ENCODE peak calls at places on chromosomes 16 and 17, in seven cellular contexts. T is K562, Z is GM20000, B is tibial nerve, R is Calu3, X is lower lobe of right lung, N is GM23338. L is an unnamed sample.

GRCh38 chr16:87675111-87675510 is 72.8 kb downstream of the JPH3 start:
- DNase-seq in N (peak), Z (no peak), X (no peak), T (no peak), R (no peak), B (no peak), L (no peak)

GRCh38 chr17:27318228-27318627 is 24.3 kb downstream of the WSB1 start:
- DNase-seq in X (no peak), B (no peak), R (no peak), N (no peak), Z (no peak), T (no peak), L (no peak)

GRCh38 chr16:79792952-79793351 is 192.4 kb upstream of the MAF start:
- DNase-seq in Z (no peak), T (no peak), B (no peak), N (no peak), R (no peak), X (no peak), L (no peak)

GRCh38 chr17:50203086-50203485 is 1.7 kb upstream of the COL1A1 start:
- DNase-seq in T (no peak), N (no peak), R (no peak), Z (no peak), B (no peak), X (no peak), L (no peak)

GRCh38 chr16:15041260-15042011 is 14.4 kb downstream of the NTAN1 start:
- DNase-seq in X (peak), Z (no peak), B (peak), T (peak), N (peak), R (no peak), L (no peak)

GRCh38 chr16:2003231-2003826 is 6.3 kb downstream of the ZNF598 start:
- DNase-seq in R (no peak), Z (no peak), B (no peak), X (no peak), T (no peak), N (no peak), L (no peak)

GRCh38 chr17:19728114-19728495 is 11.7 kb upstream of the SLC47A2 start:
- DNase-seq in Z (no peak), N (no peak), B (peak), R (peak), X (peak), T (no peak), L (no peak)

GRCh38 chr17:18043491-18043890 is 4.3 kb downstream of the GID4 start:
- DNase-seq in Z (no peak), N (peak), B (no peak), T (peak), X (no peak), R (no peak), L (no peak)

GRCh38 chr16:19135896-19136438 is 22.2 kb downstream of the ITPRIPL2 start:
- DNase-seq in N (no peak), R (peak), B (no peak), X (peak), T (peak), Z (no peak), L (no peak)

GRCh38 chr16:68893710-68894705 is 50.7 kb downstream of the TANGO6 start:
- DNase-seq in X (no peak), Z (no peak), R (no peak), B (no peak), T (no peak), N (peak), L (peak)

GRCh38 chr17:47705536-47706481 is 11.8 kb downstream of the TBKBP1 start:
- DNase-seq in T (no peak), X (peak), B (no peak), Z (peak), N (no peak), R (no peak), L (no peak)

GRCh38 chr17:499836-500543 is 147.4 kb upstream of the RPH3AL start:
- DNase-seq in N (peak), Z (no peak), T (no peak), X (peak), R (no peak), B (no peak), L (no peak)

GRCh38 chr17:43134774-43135453 is 9.8 kb upstream of the BRCA1 start:
- DNase-seq in B (no peak), N (peak), X (no peak), Z (no peak), R (no peak), T (no peak), L (no peak)

GRCh38 chr16:62620259-62620658 is 584.0 kb upstream of the CDH8 start:
- DNase-seq in T (no peak), R (no peak), Z (no peak), B (no peak), N (no peak), X (no peak), L (no peak)

GRCh38 chr16:57995721-57996405 is 4.6 kb downstream of the ZNF319 start:
- DNase-seq in X (no peak), Z (no peak), T (no peak), R (no peak), B (no peak), N (no peak), L (no peak)

GRCh38 chr17:68906638-68907037 is 48.6 kb downstream of the ABCA8 start:
- DNase-seq in T (peak), R (no peak), Z (no peak), B (no peak), N (peak), X (no peak), L (no peak)

GRCh38 chr16:61149709-61150108 is 886.5 kb downstream of the CDH8 start:
- DNase-seq in N (no peak), T (no peak), X (no peak), Z (no peak), R (no peak), B (no peak), L (no peak)

GRCh38 chr17:81113158-81113724 is 52.1 kb upstream of the PVALEF start:
- DNase-seq in N (no peak), T (no peak), R (no peak), Z (no peak), B (no peak), X (no peak), L (no peak)

GRCh38 chr16:67562526-67562917 is at the start of gene CTCF:
- DNase-seq in N (peak), X (peak), R (peak), T (peak), Z (peak), B (peak), L (peak)
- TF ChIP-seq CTCF in N (peak), X (peak), R (peak), T (peak), Z (peak), B (peak), L (peak)

GRCh38 chr17:4407851-4408250 is 25.9 kb upstream of the SPNS3 start:
- DNase-seq in Z (no peak), X (no peak), B (no peak), R (no peak), T (no peak), N (no peak), L (no peak)
- TF ChIP-seq CTCF in Z (no peak), X (no peak), B (no peak), R (no peak), T (no peak), N (no peak), L (no peak)

GRCh38 chr17:80081596-80081995 is 19.8 kb upstream of the GAA start:
- DNase-seq in N (no peak), Z (no peak), R (no peak), T (no peak), B (no peak), X (no peak), L (no peak)

GRCh38 chr17:80084773-80085172 is 16.6 kb upstream of the GAA start:
- DNase-seq in Z (no peak), N (no peak), B (no peak), R (no peak), T (no peak), X (no peak), L (no peak)

GRCh38 chr17:80080081-80080480 is 21.3 kb upstream of the GAA start:
- DNase-seq in Z (no peak), X (no peak), T (no peak), N (peak), B (no peak), R (no peak), L (no peak)

GRCh38 chr17:80083136-80083661 is 18.2 kb upstream of the GAA start:
- DNase-seq in X (no peak), B (no peak), T (no peak), Z (no peak), N (no peak), R (no peak), L (no peak)

DNA sequence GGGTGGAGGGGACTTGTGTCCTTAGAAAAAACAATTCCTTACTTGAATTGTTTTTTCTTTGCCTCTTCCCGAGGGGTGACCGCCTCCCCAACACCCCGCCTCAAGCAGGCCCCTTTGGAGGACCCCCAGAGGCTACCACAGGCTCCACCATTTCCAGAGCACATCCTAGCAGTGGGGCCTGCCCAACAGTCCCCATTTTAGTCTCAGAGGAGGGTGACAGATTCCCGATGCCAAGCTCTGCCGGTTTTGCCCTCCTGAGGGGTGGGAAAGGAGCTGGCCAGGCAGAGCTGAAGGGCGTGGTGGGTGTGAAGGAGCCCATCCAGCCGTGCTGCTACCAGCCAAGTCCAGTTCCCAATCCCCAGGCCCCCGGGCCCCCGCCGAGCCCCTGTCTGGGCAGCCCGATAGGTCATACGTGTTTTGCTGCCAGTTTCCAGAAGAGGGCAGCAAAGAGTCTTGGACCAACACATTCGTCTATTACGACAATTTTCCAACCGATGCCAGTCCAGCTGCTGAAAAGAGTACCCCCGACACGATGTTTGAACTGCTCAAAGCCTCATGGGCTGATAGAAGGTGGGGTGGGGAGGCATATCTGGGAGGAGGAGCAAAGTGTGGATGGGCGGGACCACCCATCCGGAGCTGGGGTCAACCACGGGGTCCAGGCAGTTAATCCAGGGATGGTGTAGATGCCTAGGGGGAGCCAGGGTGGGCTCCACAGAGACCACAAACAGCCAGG is 18.8 kb upstream of the GAA start:
- DNase-seq in Z (peak), R (peak), X (no peak), N (peak), T (peak), B (peak), L (peak)
- TF ChIP-seq CTCF in Z (peak), R (peak), X (peak), N (peak), T (peak), B (peak), L (peak)

GRCh38 chr16:50607970-50608557 is 59.9 kb downstream of the NKD1 start:
- DNase-seq in R (no peak), T (no peak), Z (no peak), N (no peak), B (no peak), X (no peak), L (no peak)
- TF ChIP-seq CTCF in R (no peak), T (no peak), Z (no peak), N (no peak), B (no peak), X (no peak), L (no peak)

DNA sequence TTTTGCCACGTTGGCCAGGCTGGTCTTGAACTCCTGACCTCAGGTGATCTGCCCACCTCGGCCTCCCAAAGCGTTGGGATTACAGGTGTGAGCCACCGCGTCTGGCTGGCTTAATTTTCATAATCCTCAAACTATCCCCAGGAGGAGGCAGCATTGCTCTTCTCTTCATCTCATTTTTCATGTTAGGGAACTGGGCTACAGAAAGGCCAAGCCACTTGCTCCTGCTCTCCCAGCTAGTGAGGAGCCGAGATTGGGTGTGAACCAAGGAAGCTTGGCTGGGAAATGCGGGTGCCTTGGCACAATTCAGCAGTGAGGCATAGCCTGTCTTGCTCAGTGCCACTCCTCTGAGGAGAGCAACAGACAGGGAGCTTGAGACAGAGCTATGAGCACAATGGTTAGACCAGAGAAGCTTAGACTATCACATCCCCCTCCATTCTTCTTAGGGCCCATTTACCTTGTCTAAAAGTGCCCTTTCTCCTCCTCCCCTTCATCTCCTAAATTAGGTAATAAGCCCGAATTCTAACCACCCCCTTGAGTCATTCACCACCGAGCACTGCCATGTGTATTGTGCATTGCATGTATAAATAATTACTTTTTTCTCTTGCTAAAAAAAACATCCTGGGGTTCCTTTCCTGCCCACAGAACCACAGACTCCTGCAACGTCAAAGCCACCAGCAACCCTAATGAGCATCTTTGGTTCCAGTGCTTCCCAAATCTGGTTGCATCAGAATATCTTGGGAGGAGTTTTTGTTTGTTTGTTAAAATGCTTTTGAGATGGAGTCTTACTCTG is 20.0 kb upstream of the KIF19 start:
- DNase-seq in R (no peak), X (no peak), T (no peak), B (no peak), N (peak), Z (no peak), L (peak)
- TF ChIP-seq CTCF in R (no peak), X (no peak), T (peak), B (no peak), N (peak), Z (no peak), L (no peak)

GRCh38 chr17:8288336-8289102 is at the start of gene RANGRF:
- DNase-seq in R (peak), Z (peak), B (peak), N (peak), X (peak), T (peak), L (peak)
- TF ChIP-seq CTCF in R (no peak), Z (no peak), B (no peak), N (peak), X (no peak), T (no peak), L (no peak)

DNA sequence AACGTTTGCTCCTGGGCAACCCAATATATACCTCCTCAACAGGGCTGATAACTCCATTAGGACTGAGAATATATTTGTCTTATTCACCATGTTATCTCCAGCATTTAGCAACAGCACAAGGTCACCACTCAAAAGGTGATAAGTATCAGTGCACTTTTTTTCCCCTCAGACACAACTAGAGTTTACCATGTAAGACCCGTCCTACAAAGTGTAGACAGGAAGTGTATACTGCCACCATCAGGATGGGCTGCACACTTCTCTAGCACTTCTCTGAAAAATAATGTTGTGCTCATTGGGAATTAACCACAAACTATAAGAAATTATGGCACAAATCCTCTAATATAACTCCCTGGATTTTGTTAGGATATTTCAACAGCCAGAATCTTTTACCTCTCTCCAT is 5.7 kb upstream of the VAT1L start:
- DNase-seq in X (no peak), N (peak), B (no peak), T (no peak), R (no peak), Z (no peak), L (no peak)
- TF ChIP-seq CTCF in X (peak), N (peak), B (no peak), T (peak), R (no peak), Z (peak), L (no peak)

DNA sequence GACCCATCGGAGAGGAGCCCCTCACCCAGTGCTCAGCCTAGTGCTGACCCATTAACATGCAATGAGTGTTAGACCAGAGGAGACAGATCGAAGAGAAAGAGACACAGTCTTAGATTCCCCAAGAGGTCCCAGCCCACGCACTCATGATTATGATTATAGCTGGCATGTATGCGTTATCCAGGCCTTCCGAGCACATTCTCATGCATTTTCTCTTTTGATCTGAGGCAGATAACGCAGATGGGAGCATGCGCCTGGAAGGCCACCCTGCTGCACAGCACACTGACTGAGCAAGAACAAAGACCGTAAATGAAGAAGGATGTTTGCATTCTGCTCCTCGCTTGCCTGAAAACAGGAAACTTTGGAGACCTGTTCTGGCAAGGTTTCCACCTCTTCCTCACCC is 232.7 kb downstream of the SOX9 start:
- DNase-seq in Z (no peak), N (no peak), T (no peak), B (no peak), X (no peak), R (no peak), L (no peak)
- TF ChIP-seq CTCF in Z (no peak), N (no peak), T (no peak), B (no peak), X (no peak), R (no peak), L (no peak)

L was measured in endothelial cell.